ENCODE peak calls at places on chromosomes 11 and 22, in six cellular contexts. One of them, this sample, is unnamed.

GRCh38 chr22:17403906-17404305 is 34.6 kb downstream of the CECR2 start:
- DNase-seq in mesendoderm: no peak
- DNase-seq in upper lobe of right lung: no peak
- DNase-seq in colonic mucosa: no peak
- DNase-seq in NCI-H460: no peak
- DNase-seq in fibroblast of villous mesenchyme: no peak
- DNase-seq in this sample: no peak

GRCh38 chr11:69718147-69718546 is 14.3 kb upstream of the FGF19 start:
- DNase-seq in mesendoderm: peak
- DNase-seq in upper lobe of right lung: no peak
- DNase-seq in colonic mucosa: no peak
- DNase-seq in NCI-H460: peak
- DNase-seq in fibroblast of villous mesenchyme: peak
- DNase-seq in this sample: peak

GRCh38 chr11:111936045-111936400 is 1.1 kb upstream of the DIXDC1 start:
- DNase-seq in mesendoderm: no peak
- DNase-seq in upper lobe of right lung: no peak
- DNase-seq in colonic mucosa: no peak
- DNase-seq in NCI-H460: no peak
- DNase-seq in fibroblast of villous mesenchyme: peak
- DNase-seq in this sample: no peak

GRCh38 chr11:3157381-3158130 is 7.6 kb downstream of the OSBPL5 start:
- DNase-seq in mesendoderm: no peak
- DNase-seq in upper lobe of right lung: peak
- DNase-seq in colonic mucosa: no peak
- DNase-seq in NCI-H460: no peak
- DNase-seq in fibroblast of villous mesenchyme: no peak
- DNase-seq in this sample: no peak

GRCh38 chr11:130159657-130160459 is at the start of gene ST14:
- DNase-seq in mesendoderm: peak
- DNase-seq in upper lobe of right lung: peak
- DNase-seq in colonic mucosa: peak
- DNase-seq in NCI-H460: no peak
- DNase-seq in fibroblast of villous mesenchyme: no peak
- DNase-seq in this sample: no peak

GRCh38 chr11:47354913-47355282 is 2.4 kb upstream of the MYBPC3 start:
- DNase-seq in mesendoderm: no peak
- DNase-seq in upper lobe of right lung: no peak
- DNase-seq in colonic mucosa: no peak
- DNase-seq in NCI-H460: no peak
- DNase-seq in fibroblast of villous mesenchyme: no peak
- DNase-seq in this sample: peak

GRCh38 chr11:66126808-66127555 is 56.9 kb downstream of the PACS1 start:
- DNase-seq in mesendoderm: peak
- DNase-seq in upper lobe of right lung: peak
- DNase-seq in colonic mucosa: peak
- DNase-seq in NCI-H460: no peak
- DNase-seq in fibroblast of villous mesenchyme: peak
- DNase-seq in this sample: peak

GRCh38 chr11:116199182-116199581 is 573.6 kb downstream of the BUD13 start:
- DNase-seq in mesendoderm: no peak
- DNase-seq in upper lobe of right lung: no peak
- DNase-seq in colonic mucosa: no peak
- DNase-seq in NCI-H460: no peak
- DNase-seq in fibroblast of villous mesenchyme: no peak
- DNase-seq in this sample: no peak

GRCh38 chr11:78219493-78220217 is 30.9 kb downstream of the USP35 start:
- DNase-seq in mesendoderm: no peak
- DNase-seq in upper lobe of right lung: no peak
- DNase-seq in colonic mucosa: no peak
- DNase-seq in NCI-H460: no peak
- DNase-seq in fibroblast of villous mesenchyme: no peak
- DNase-seq in this sample: no peak

GRCh38 chr11:134333312-134333711 is 1.5 kb downstream of the GLB1L2 start:
- DNase-seq in mesendoderm: no peak
- DNase-seq in upper lobe of right lung: no peak
- DNase-seq in colonic mucosa: no peak
- DNase-seq in NCI-H460: no peak
- DNase-seq in fibroblast of villous mesenchyme: no peak
- DNase-seq in this sample: peak

GRCh38 chr11:23988381-23989006 is 508.4 kb upstream of the LUZP2 start:
- DNase-seq in mesendoderm: no peak
- DNase-seq in upper lobe of right lung: no peak
- DNase-seq in colonic mucosa: no peak
- DNase-seq in NCI-H460: no peak
- DNase-seq in fibroblast of villous mesenchyme: peak
- DNase-seq in this sample: peak

GRCh38 chr11:124717786-124718634 is 21.7 kb upstream of the NRGN start:
- DNase-seq in mesendoderm: peak
- DNase-seq in upper lobe of right lung: peak
- DNase-seq in colonic mucosa: no peak
- DNase-seq in NCI-H460: no peak
- DNase-seq in fibroblast of villous mesenchyme: no peak
- DNase-seq in this sample: peak

GRCh38 chr11:35146074-35146521 is 7.1 kb downstream of the CD44 start:
- DNase-seq in mesendoderm: no peak
- DNase-seq in upper lobe of right lung: no peak
- DNase-seq in colonic mucosa: no peak
- DNase-seq in NCI-H460: no peak
- DNase-seq in fibroblast of villous mesenchyme: no peak
- DNase-seq in this sample: no peak

GRCh38 chr22:49192180-49192856 is 635.4 kb downstream of the BRD1 start:
- DNase-seq in mesendoderm: no peak
- DNase-seq in upper lobe of right lung: no peak
- DNase-seq in colonic mucosa: no peak
- DNase-seq in NCI-H460: no peak
- DNase-seq in fibroblast of villous mesenchyme: no peak
- DNase-seq in this sample: no peak

GRCh38 chr11:12642040-12642439 is 32.2 kb upstream of the TEAD1 start:
- DNase-seq in mesendoderm: no peak
- DNase-seq in upper lobe of right lung: no peak
- DNase-seq in colonic mucosa: no peak
- DNase-seq in NCI-H460: no peak
- DNase-seq in fibroblast of villous mesenchyme: peak
- DNase-seq in this sample: peak

GRCh38 chr11:112128483-112129121 is 35.3 kb downstream of the IL18 start:
- DNase-seq in mesendoderm: no peak
- DNase-seq in upper lobe of right lung: no peak
- DNase-seq in colonic mucosa: peak
- DNase-seq in NCI-H460: peak
- DNase-seq in fibroblast of villous mesenchyme: peak
- DNase-seq in this sample: peak